ENCODE peak calls at places on chromosomes 6 and 20, in ten cellular contexts. K is IMR-90, B is heart left ventricle, S is gastrocnemius medialis, W is breast epithelium, T is testis, A is uterus, N is H1, X is GM12878, E is prostate gland. P is an unnamed sample.

GRCh38 chr6:147001621-147002020 is 202.6 kb upstream of the STXBP5 start:
- DNase-seq in K (no peak), B (no peak), S (no peak), W (no peak), T (no peak), A (no peak), N (no peak), X (no peak), E (no peak), P (no peak)

GRCh38 chr6:132683543-132683942 is 24.6 kb upstream of the TAAR1 start:
- DNase-seq in K (peak; percentile 74), B (no peak), S (no peak), W (no peak), T (no peak), A (no peak), N (no peak), X (no peak), E (no peak), P (no peak)

GRCh38 chr20:51412333-51412761 is 130.2 kb downstream of the NFATC2 start:
- DNase-seq in K (peak; percentile 52), B (peak; percentile 46), S (no peak), W (no peak), T (no peak), A (no peak), N (no peak), X (no peak), E (no peak), P (no peak)

GRCh38 chr6:41747256-41748101 is at the start of gene PGC:
- DNase-seq in K (no peak), B (no peak), S (no peak), W (no peak), T (no peak), A (no peak), N (no peak), X (no peak), E (peak; percentile 85), P (peak; percentile 12)

GRCh38 chr20:11850901-11851300 is 66.8 kb upstream of the BTBD3 start:
- DNase-seq in K (peak; percentile 68), B (no peak), S (no peak), W (no peak), T (no peak), A (no peak), N (no peak), X (no peak), E (no peak), P (no peak)

GRCh38 chr6:28462401-28462800 is 19.1 kb upstream of the ZSCAN23 start:
- DNase-seq in K (no peak), B (no peak), S (no peak), W (no peak), T (no peak), A (no peak), N (no peak), X (no peak), E (no peak), P (no peak)

GRCh38 chr6:42140051-42140450 is 2.4 kb downstream of the C6orf132 start:
- DNase-seq in K (no peak), B (no peak), S (no peak), W (no peak), T (no peak), A (no peak), N (no peak), X (no peak), E (no peak), P (peak; percentile 43)

GRCh38 chr20:46624941-46625340 is 26.3 kb downstream of the SLC13A3 start:
- DNase-seq in K (no peak), B (no peak), S (no peak), W (no peak), T (no peak), A (no peak), N (no peak), X (no peak), E (no peak), P (no peak)

GRCh38 chr6:158086706-158087518 is 81.2 kb downstream of the SERAC1 start:
- DNase-seq in K (no peak), B (peak; percentile 47), S (no peak), W (no peak), T (peak; percentile 58), A (no peak), N (peak; percentile 23), X (no peak), E (no peak), P (peak; percentile 28)

GRCh38 chr6:90445533-90446108 is 141.3 kb downstream of the MAP3K7 start:
- DNase-seq in K (no peak), B (no peak), S (no peak), W (no peak), T (no peak), A (no peak), N (no peak), X (no peak), E (no peak), P (no peak)

GRCh38 chr20:42652261-42652660 is 537.4 kb downstream of the PTPRT start:
- DNase-seq in K (no peak), B (no peak), S (no peak), W (no peak), T (no peak), A (no peak), N (no peak), X (no peak), E (no peak), P (no peak)

GRCh38 chr6:134590449-134590848 is 272.5 kb upstream of the SGK1 start:
- DNase-seq in K (peak; percentile 68), B (no peak), S (no peak), W (no peak), T (no peak), A (no peak), N (no peak), X (no peak), E (no peak), P (no peak)

GRCh38 chr6:131129657-131130545 is 5.4 kb upstream of the AKAP7 start:
- DNase-seq in K (no peak), B (no peak), S (no peak), W (no peak), T (no peak), A (no peak), N (no peak), X (no peak), E (no peak), P (no peak)

GRCh38 chr6:115891111-115891669 is 169.5 kb downstream of the FRK start:
- DNase-seq in K (peak; percentile 30), B (no peak), S (no peak), W (no peak), T (no peak), A (no peak), N (no peak), X (peak; percentile 70), E (no peak), P (no peak)

DNA sequence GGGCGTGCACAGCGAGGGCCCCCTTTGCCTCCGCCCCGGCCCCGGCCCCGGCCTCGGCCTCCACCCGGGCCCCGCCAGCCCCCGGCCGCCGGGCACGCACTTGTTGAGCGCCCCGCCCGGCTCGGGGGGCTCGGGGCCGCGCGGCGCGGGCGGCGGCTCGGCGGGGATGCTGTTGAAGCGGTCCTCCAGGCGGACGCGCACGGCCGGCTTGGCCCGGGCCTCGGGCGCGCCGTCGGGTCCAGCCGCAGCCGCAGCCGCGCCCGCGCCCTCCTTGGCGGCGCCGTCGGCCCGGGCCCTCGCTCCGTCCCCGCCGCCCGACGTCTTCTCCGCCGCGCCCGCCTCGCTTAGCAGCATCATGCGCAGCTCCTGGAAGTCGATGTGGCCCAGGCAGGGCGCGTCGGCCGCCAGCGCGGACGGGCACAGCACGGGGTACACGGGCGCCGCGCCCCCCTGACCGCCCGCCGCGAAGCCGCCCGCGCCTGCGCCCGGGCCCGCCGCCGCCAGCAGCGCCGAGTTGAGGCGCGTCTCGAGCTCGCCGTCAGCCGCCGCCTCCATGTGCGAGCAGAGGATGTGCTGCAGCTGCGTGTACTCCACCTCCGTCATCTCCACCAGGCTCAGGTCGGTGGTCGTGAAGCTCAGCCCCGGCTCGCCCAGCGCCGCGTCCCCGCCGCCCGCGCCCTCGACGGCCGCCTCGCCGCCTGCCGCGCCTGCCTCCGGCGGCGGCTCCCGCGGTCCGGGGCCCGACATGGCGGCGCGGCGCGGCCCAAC is 514 bp downstream of the TCFL5 start:
- DNase-seq in K (no peak), B (no peak), S (no peak), W (peak; percentile 50), T (no peak), A (no peak), N (peak; percentile 64), X (no peak), E (no peak), P (no peak)
- TF ChIP-seq POLR2A in K (no peak), B (no peak), S (no peak), W (no peak), T (no peak), A (no peak), N (no peak), X (peak; percentile 64), E (no peak), P (no peak)

DNA sequence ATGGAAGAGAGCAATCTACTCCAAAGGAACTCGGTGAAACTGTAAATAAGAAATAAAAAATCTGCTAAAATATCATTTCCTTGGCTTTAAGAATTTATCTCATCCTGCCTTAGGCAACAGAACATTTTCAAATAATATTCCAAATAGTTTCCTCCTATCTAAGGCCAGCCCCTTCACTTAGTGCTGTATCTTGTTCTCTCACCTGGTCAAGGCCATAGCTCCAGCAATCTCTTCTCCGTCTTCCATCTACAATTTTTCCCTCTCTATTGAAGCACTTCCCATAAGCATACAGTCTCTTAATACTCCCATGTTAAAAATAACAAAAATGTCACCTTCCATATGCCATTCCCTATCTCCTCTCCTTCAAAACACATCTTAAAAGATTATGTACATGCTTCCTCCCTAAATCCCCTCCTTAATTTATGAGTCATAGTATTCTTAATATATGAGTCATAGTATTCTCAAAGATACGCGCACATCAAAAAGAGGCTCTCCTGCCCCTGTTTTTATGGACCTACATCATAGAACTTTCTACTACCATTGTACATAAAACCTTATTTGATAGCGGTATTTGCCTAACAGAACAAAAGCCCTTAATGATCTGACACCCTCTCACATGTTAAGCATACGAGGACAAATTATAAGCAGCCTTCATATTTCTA is 146.9 kb downstream of the PDE10A start:
- DNase-seq in K (peak; percentile 78), B (no peak), S (no peak), W (no peak), T (no peak), A (no peak), N (no peak), X (no peak), E (no peak), P (no peak)
- H3K27me3 ChIP-seq in K (no peaks in the 10 kb centered on the region), B (no peaks in the 10 kb centered on the region), S (no peaks in the 10 kb centered on the region), W (no peaks in the 10 kb centered on the region), T (no peaks in the 10 kb centered on the region), A (no peaks in the 10 kb centered on the region), N (no peaks in the 10 kb centered on the region), X (no peaks in the 10 kb centered on the region), E (no peaks in the 10 kb centered on the region), P (no peaks in the 10 kb centered on the region)

DNA sequence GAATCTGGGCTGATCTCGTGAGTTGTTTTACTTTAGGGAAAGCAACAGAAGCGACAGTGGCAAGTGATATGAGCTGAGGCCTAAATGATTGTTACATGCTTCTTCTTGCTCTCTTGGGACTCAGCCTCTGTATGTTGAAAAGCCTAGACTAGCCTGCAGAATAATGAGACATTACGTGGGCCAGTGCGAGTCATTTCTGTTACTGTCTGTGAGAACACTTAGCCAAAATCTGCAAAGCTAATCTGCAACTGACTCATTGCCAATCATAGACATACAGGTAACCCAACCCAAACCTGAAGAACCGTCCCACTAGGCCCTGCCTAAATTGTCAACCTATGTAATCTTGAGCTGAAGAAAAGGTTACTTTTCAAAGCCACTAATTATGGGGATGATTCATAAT is 77.4 kb upstream of the F13A1 start:
- DNase-seq in K (no peak), B (no peak), S (no peak), W (no peak), T (no peak), A (no peak), N (no peak), X (no peak), E (no peak), P (no peak)
- H3K4me3 ChIP-seq in K (no peak overlapping the region), B (no peak overlapping the region), S (no peak overlapping the region), W (no peak overlapping the region), T (no peak overlapping the region), A (no peak overlapping the region), N (no peak overlapping the region), X (no peak overlapping the region), E (no peak overlapping the region), P (no peak overlapping the region)

GRCh38 chr20:25310268-25310920 is 62.5 kb downstream of the PYGB start:
- DNase-seq in K (peak; percentile 96), B (no peak), S (peak; percentile 40), W (no peak), T (peak; percentile 55), A (peak; percentile 75), N (no peak), X (peak; percentile 67), E (no peak), P (peak; percentile 72)
- TF ChIP-seq POLR2A in K (peak; percentile 76), B (no peak), S (peak; percentile 21), W (no peak), T (no peak), A (no peak), N (no peak), X (peak; percentile 40), E (no peak), P (peak; percentile 44)